ENCODE peak calls at places on chromosomes 13 and 19, in seven cellular contexts. I is hypothalamus; N is BE2C; U is foreskin fibroblast; A is lung; J is GM06990; C is activated CD8-positive, alpha-beta T cell treated with anti-CD3 and anti-CD28 coated beads, Interleukin-2, amount 10 ng/mL, durations not matched to agents 7 days and 5 days. S is an unnamed sample.

GRCh38 chr19:35144600-35145436 is 1.8 kb downstream of the FXYD7 start:
- DNase-seq in I (no peak), N (no peak), U (no peak), A (peak; percentile 67), J (no peak), C (peak; percentile 36), S (no peak)

GRCh38 chr19:35355851-35356460 is 2.3 kb upstream of the FFAR3 start:
- DNase-seq in I (no peak), N (no peak), U (no peak), A (no peak), J (no peak), C (no peak), S (no peak)

GRCh38 chr19:18629166-18630088 is 7.4 kb upstream of the KLHL26 start:
- DNase-seq in I (no peak), N (no peak), U (peak; percentile 48), A (no peak), J (no peak), C (no peak), S (peak; percentile 84)

GRCh38 chr13:24381539-24382265 is 72.3 kb downstream of the C1QTNF9 start:
- DNase-seq in I (no peak), N (no peak), U (peak; percentile 36), A (no peak), J (no peak), C (no peak), S (peak; percentile 38)

GRCh38 chr19:17784201-17785008 is 10.5 kb upstream of the B3GNT3 start:
- DNase-seq in I (no peak), N (peak; percentile 84), U (peak; percentile 75), A (peak; percentile 71), J (peak; percentile 53), C (peak; percentile 85), S (peak; percentile 35)

GRCh38 chr13:79662882-79663281 is 181.9 kb downstream of the NDFIP2 start:
- DNase-seq in I (no peak), N (peak; percentile 43), U (peak; percentile 46), A (no peak), J (no peak), C (no peak), S (no peak)

GRCh38 chr19:43748205-43748594 is 6.6 kb downstream of the SMG9 start:
- DNase-seq in I (no peak), N (no peak), U (no peak), A (no peak), J (no peak), C (no peak), S (no peak)

GRCh38 chr19:21608571-21608970 is 103.2 kb downstream of the ZNF429 start:
- DNase-seq in I (no peak), N (no peak), U (no peak), A (no peak), J (no peak), C (no peak), S (no peak)

GRCh38 chr13:114131581-114132418 is 623 bp downstream of the RASA3 start:
- DNase-seq in I (no peak), N (no peak), U (peak; percentile 56), A (no peak), J (peak; percentile 60), C (no peak), S (peak; percentile 35)

GRCh38 chr13:111906816-111907215 is 160.1 kb upstream of the SOX1 start:
- DNase-seq in I (no peak), N (no peak), U (no peak), A (no peak), J (no peak), C (no peak), S (no peak)

GRCh38 chr13:44393391-44393790 is 19.8 kb downstream of the SERP2 start:
- DNase-seq in I (no peak), N (no peak), U (no peak), A (no peak), J (no peak), C (no peak), S (no peak)

GRCh38 chr13:63010072-63010658 is 1594.5 kb upstream of the PCDH20 start:
- DNase-seq in I (no peak), N (no peak), U (no peak), A (no peak), J (no peak), C (no peak), S (no peak)

S was measured in fibroblast of gingiva.